ENCODE peak calls at places on chromosomes 6 and 20, in ten cellular contexts. R is MV-4-11; H is stimulated activated naive CD4-positive, alpha-beta T cell; W is nephron progenitor cell; M is activated CD4-positive, alpha-beta T cell treated with anti-CD3 and anti-CD28 coated beads, Interleukin-2, amount 10 ng/mL, durations not matched to agents 7 days and 5 days; Z is endothelial cell of umbilical vein; J is anterior cingulate cortex; G is HTR-8/SVneo; K is stimulated activated CD8-positive, alpha-beta memory T cell treated with anti-CD3 and anti-CD28 coated beads, Interleukin-2, amount 100 ng/mL, for 1 hour; E is T-helper 17 cell. Y is an unnamed sample.
A peak's percentile ranks its signal among the peaks of the same experiment; 100 is the strongest.

GRCh38 chr20:536426-537012 is 7.1 kb downstream of the CSNK2A1 start:
- DNase-seq in R (no peak), H (no peak), W (no peak), M (no peak), Z (no peak), J (no peak), G (no peak), K (no peak), E (no peak), Y (no peak)

GRCh38 chr20:2421247-2421646 is 40.5 kb downstream of the TGM6 start:
- DNase-seq in R (no peak), H (no peak), W (no peak), M (no peak), Z (no peak), J (no peak), G (no peak), K (no peak), E (no peak), Y (no peak)

GRCh38 chr6:69231983-69232382 is 564.8 kb downstream of the LMBRD1 start:
- DNase-seq in R (no peak), H (no peak), W (no peak), M (no peak), Z (no peak), J (no peak), G (no peak), K (no peak), E (no peak), Y (no peak)

GRCh38 chr6:74946961-74947360 is 258.9 kb downstream of the COL12A1 start:
- DNase-seq in R (no peak), H (no peak), W (no peak), M (no peak), Z (peak; percentile 67), J (no peak), G (no peak), K (no peak), E (no peak), Y (no peak)

GRCh38 chr6:98644063-98644462 is 190.3 kb upstream of the POU3F2 start:
- DNase-seq in R (no peak), H (no peak), W (no peak), M (no peak), Z (no peak), J (no peak), G (no peak), K (no peak), E (no peak), Y (no peak)

GRCh38 chr20:40254023-40254772 is 434.8 kb downstream of the MAFB start:
- DNase-seq in R (no peak), H (no peak), W (no peak), M (no peak), Z (no peak), J (no peak), G (no peak), K (no peak), E (no peak), Y (no peak)

GRCh38 chr6:45599053-45599452 is 221.3 kb upstream of the SUPT3H start:
- DNase-seq in R (no peak), H (no peak), W (no peak), M (no peak), Z (no peak), J (no peak), G (no peak), K (no peak), E (no peak), Y (no peak)

GRCh38 chr6:154766993-154767392 is 33.8 kb downstream of the SCAF8 start:
- DNase-seq in R (no peak), H (no peak), W (no peak), M (no peak), Z (peak; percentile 54), J (no peak), G (no peak), K (no peak), E (no peak), Y (no peak)

GRCh38 chr6:154352898-154353585 is 3.6 kb downstream of the IPCEF1 start:
- DNase-seq in R (peak; percentile 52), H (no peak), W (no peak), M (no peak), Z (no peak), J (no peak), G (no peak), K (no peak), E (no peak), Y (no peak)

GRCh38 chr6:4451718-4452117 is 316.3 kb upstream of the ECI2 start:
- DNase-seq in R (no peak), H (no peak), W (no peak), M (no peak), Z (no peak), J (no peak), G (no peak), K (no peak), E (no peak), Y (no peak)

GRCh38 chr6:27777614-27778355 is 134.4 kb downstream of the OR2B2 start:
- DNase-seq in R (peak; percentile 46), H (no peak), W (no peak), M (no peak), Z (no peak), J (no peak), G (no peak), K (no peak), E (no peak), Y (no peak)

GRCh38 chr20:18728165-18728866 is 85.3 kb upstream of the SCP2D1 start:
- DNase-seq in R (no peak), H (no peak), W (no peak), M (no peak), Z (no peak), J (no peak), G (no peak), K (no peak), E (no peak), Y (no peak)

GRCh38 chr6:145275787-145276186 is 459.5 kb downstream of the EPM2A start:
- DNase-seq in R (no peak), H (no peak), W (no peak), M (no peak), Z (no peak), J (no peak), G (no peak), K (no peak), E (no peak), Y (no peak)

GRCh38 chr6:56729719-56730118 is 87.0 kb upstream of the DST start:
- DNase-seq in R (no peak), H (no peak), W (no peak), M (no peak), Z (peak; percentile 39), J (no peak), G (no peak), K (no peak), E (no peak), Y (peak; percentile 55)

GRCh38 chr6:46022110-46022948 is 6.7 kb upstream of the CLIC5 start:
- DNase-seq in R (no peak), H (no peak), W (no peak), M (no peak), Z (no peak), J (no peak), G (no peak), K (no peak), E (no peak), Y (no peak)

GRCh38 chr6:89921691-89922090 is 27.4 kb downstream of the GJA10 start:
- DNase-seq in R (no peak), H (no peak), W (no peak), M (no peak), Z (no peak), J (no peak), G (no peak), K (no peak), E (no peak), Y (no peak)

GRCh38 chr6:168225471-168225901 is 94.1 kb downstream of the DACT2 start:
- DNase-seq in R (no peak), H (no peak), W (no peak), M (no peak), Z (no peak), J (no peak), G (no peak), K (no peak), E (no peak), Y (no peak)

GRCh38 chr6:87700729-87701675 is 1.0 kb downstream of the AKIRIN2 start:
- DNase-seq in R (peak; percentile 33), H (no peak), W (peak; percentile 47), M (peak; percentile 22), Z (peak; percentile 72), J (peak; percentile 38), G (peak; percentile 60), K (peak; percentile 2), E (no peak), Y (no peak)

GRCh38 chr6:46393161-46393939 is 97.9 kb downstream of the RCAN2 start:
- DNase-seq in R (no peak), H (no peak), W (no peak), M (no peak), Z (no peak), J (no peak), G (no peak), K (no peak), E (no peak), Y (no peak)

GRCh38 chr20:49541733-49542513 is 26.0 kb downstream of the PTGIS start:
- DNase-seq in R (peak; percentile 81), H (no peak), W (peak; percentile 71), M (peak; percentile 78), Z (peak; percentile 82), J (no peak), G (peak; percentile 92), K (peak; percentile 32), E (no peak), Y (peak; percentile 55)

GRCh38 chr6:31586596-31586995 is 519 bp downstream of the LST1 start:
- DNase-seq in R (peak; percentile 95), H (no peak), W (no peak), M (peak; percentile 37), Z (no peak), J (peak; percentile 40), G (no peak), K (no peak), E (no peak), Y (no peak)

GRCh38 chr6:5034328-5034727 is 30.5 kb upstream of the RPP40 start:
- DNase-seq in R (peak; percentile 43), H (no peak), W (no peak), M (no peak), Z (no peak), J (no peak), G (no peak), K (no peak), E (no peak), Y (no peak)

GRCh38 chr20:35271904-35272303 is 6.0 kb downstream of the MMP24OS start:
- DNase-seq in R (no peak), H (no peak), W (no peak), M (no peak), Z (no peak), J (no peak), G (no peak), K (no peak), E (no peak), Y (no peak)

GRCh38 chr6:157944983-157945931 is 36.4 kb upstream of the SYNJ2 start:
- DNase-seq in R (no peak), H (no peak), W (no peak), M (no peak), Z (no peak), J (no peak), G (no peak), K (no peak), E (no peak), Y (no peak)

GRCh38 chr20:38217791-38218565 is 42.6 kb downstream of the KIAA1755 start:
- DNase-seq in R (no peak), H (no peak), W (no peak), M (no peak), Z (peak; percentile 57), J (no peak), G (peak; percentile 98), K (no peak), E (no peak), Y (peak; percentile 98)

GRCh38 chr20:48722737-48723191 is 105.0 kb downstream of the PREX1 start:
- DNase-seq in R (peak; percentile 76), H (no peak), W (no peak), M (no peak), Z (peak; percentile 33), J (no peak), G (no peak), K (no peak), E (no peak), Y (no peak)

GRCh38 chr6:33886673-33887144 is 82.9 kb upstream of the MLN start:
- DNase-seq in R (peak; percentile 78), H (no peak), W (no peak), M (peak; percentile 25), Z (peak; percentile 21), J (no peak), G (peak; percentile 28), K (no peak), E (no peak), Y (no peak)

GRCh38 chr20:53133134-53133533 is 161.0 kb downstream of the TSHZ2 start:
- DNase-seq in R (no peak), H (no peak), W (no peak), M (no peak), Z (no peak), J (no peak), G (no peak), K (no peak), E (no peak), Y (no peak)